ENCODE peak calls at places on chromosomes 6 and 20, in seven cellular contexts. H is stimulated activated CD4-positive, alpha-beta T cell treated with anti-CD3 and anti-CD28 coated beads, Interleukin-2, amount 100 ng/mL, for 48 hours; G is neuronal stem cell; Y is RWPE1; M is T-helper 9 cell; V is left cardiac atrium; R is Calu3. K is an unnamed sample.

GRCh38 chr6:36339156-36339555 is 2.5 kb upstream of the BNIP5 start:
- DNase-seq in H (no peak), G (no peak), Y (no peak), M (no peak), V (no peak), R (no peak), K (no peak)

GRCh38 chr6:107489636-107490567 is at the start of gene SOBP:
- DNase-seq in H (peak; percentile 20), G (peak; percentile 67), Y (peak; percentile 14), M (peak; percentile 16), V (peak; percentile 76), R (peak; percentile 41), K (peak; percentile 87)

GRCh38 chr6:132300323-132300949 is 100.8 kb downstream of the MOXD1 start:
- DNase-seq in H (peak; percentile 7), G (no peak), Y (peak; percentile 41), M (no peak), V (peak; percentile 28), R (peak; percentile 58), K (no peak)

GRCh38 chr20:53028337-53029007 is 56.3 kb downstream of the TSHZ2 start:
- DNase-seq in H (peak; percentile 37), G (no peak), Y (no peak), M (no peak), V (no peak), R (no peak), K (no peak)

GRCh38 chr6:149032599-149033405 is 284.7 kb upstream of the TAB2 start:
- DNase-seq in H (peak; percentile 56), G (no peak), Y (peak; percentile 76), M (no peak), V (no peak), R (no peak), K (no peak)

GRCh38 chr20:40275738-40276137 is 413.3 kb downstream of the MAFB start:
- DNase-seq in H (no peak), G (peak; percentile 35), Y (no peak), M (no peak), V (no peak), R (no peak), K (no peak)

GRCh38 chr6:133202610-133203343 is 38.4 kb upstream of the EYA4 start:
- DNase-seq in H (no peak), G (no peak), Y (no peak), M (no peak), V (no peak), R (no peak), K (no peak)

GRCh38 chr6:41937881-41938574 is 3.6 kb downstream of the CCND3 start:
- DNase-seq in H (no peak), G (no peak), Y (no peak), M (peak; percentile 48), V (peak; percentile 54), R (no peak), K (no peak)

GRCh38 chr6:159061805-159062563 is 17.2 kb upstream of the TAGAP start:
- DNase-seq in H (no peak), G (no peak), Y (no peak), M (no peak), V (no peak), R (no peak), K (no peak)

GRCh38 chr6:22471746-22472145 is 97.6 kb upstream of the HDGFL1 start:
- DNase-seq in H (no peak), G (no peak), Y (no peak), M (no peak), V (no peak), R (no peak), K (no peak)

GRCh38 chr6:24432611-24433010 is 29.9 kb downstream of the MRS2 start:
- DNase-seq in H (no peak), G (no peak), Y (no peak), M (no peak), V (no peak), R (no peak), K (no peak)

GRCh38 chr6:135289816-135290215 is 108.7 kb downstream of the MYB start:
- DNase-seq in H (no peak), G (no peak), Y (no peak), M (no peak), V (no peak), R (no peak), K (no peak)

K was measured in kidney.